ENCODE peak calls at places on chromosome 20, in six cellular contexts. One of them, this sample, is unnamed.
A peak's percentile ranks its signal among the peaks of the same experiment; 100 is the strongest.

GRCh38 chr20:24235224-24235735 is 234.1 kb upstream of the SYNDIG1 start:
- DNase-seq in naive B cell: no peak
- DNase-seq in NCI-H2081: no peak
- DNase-seq in Calu3: no peak
- DNase-seq in GM23338: no peak
- DNase-seq in WTC11: no peak
- DNase-seq in this sample: no peak

GRCh38 chr20:51862796-51863195 is 60.5 kb upstream of the SALL4 start:
- DNase-seq in naive B cell: no peak
- DNase-seq in NCI-H2081: no peak
- DNase-seq in Calu3: no peak
- DNase-seq in GM23338: no peak
- DNase-seq in WTC11: no peak
- DNase-seq in this sample: no peak

GRCh38 chr20:59831024-59831900 is 102.2 kb downstream of the SYCP2 start:
- DNase-seq in naive B cell: no peak
- DNase-seq in NCI-H2081: no peak
- DNase-seq in Calu3: peak; percentile 96
- DNase-seq in GM23338: peak; percentile 21
- DNase-seq in WTC11: no peak
- DNase-seq in this sample: no peak

GRCh38 chr20:1127840-1128239 is 9.4 kb downstream of the PSMF1 start:
- DNase-seq in naive B cell: no peak
- DNase-seq in NCI-H2081: no peak
- DNase-seq in Calu3: no peak
- DNase-seq in GM23338: no peak
- DNase-seq in WTC11: no peak
- DNase-seq in this sample: no peak

GRCh38 chr20:10731190-10731955 is 57.6 kb upstream of the JAG1 start:
- DNase-seq in naive B cell: no peak
- DNase-seq in NCI-H2081: no peak
- DNase-seq in Calu3: no peak
- DNase-seq in GM23338: no peak
- DNase-seq in WTC11: no peak
- DNase-seq in this sample: no peak

GRCh38 chr20:61724376-61724775 is 341.3 kb downstream of the TAF4 start:
- DNase-seq in naive B cell: no peak
- DNase-seq in NCI-H2081: no peak
- DNase-seq in Calu3: peak; percentile 30
- DNase-seq in GM23338: peak; percentile 64
- DNase-seq in WTC11: peak; percentile 65
- DNase-seq in this sample: peak; percentile 48

GRCh38 chr20:32140603-32141002 is 31.1 kb downstream of the TM9SF4 start:
- DNase-seq in naive B cell: no peak
- DNase-seq in NCI-H2081: no peak
- DNase-seq in Calu3: no peak
- DNase-seq in GM23338: no peak
- DNase-seq in WTC11: no peak
- DNase-seq in this sample: no peak

GRCh38 chr20:10667077-10667401 is 6.8 kb downstream of the JAG1 start:
- DNase-seq in naive B cell: no peak
- DNase-seq in NCI-H2081: no peak
- DNase-seq in Calu3: no peak
- DNase-seq in GM23338: no peak
- DNase-seq in WTC11: no peak
- DNase-seq in this sample: peak; percentile 71

GRCh38 chr20:7106910-7107309 is 339.4 kb downstream of the BMP2 start:
- DNase-seq in naive B cell: no peak
- DNase-seq in NCI-H2081: no peak
- DNase-seq in Calu3: no peak
- DNase-seq in GM23338: no peak
- DNase-seq in WTC11: no peak
- DNase-seq in this sample: no peak

GRCh38 chr20:38159539-38159938 is 5.5 kb downstream of the TGM2 start:
- DNase-seq in naive B cell: no peak
- DNase-seq in NCI-H2081: no peak
- DNase-seq in Calu3: no peak
- DNase-seq in GM23338: no peak
- DNase-seq in WTC11: no peak
- DNase-seq in this sample: no peak

GRCh38 chr20:62898970-62899632 is 27.2 kb downstream of the DIDO1 start:
- DNase-seq in naive B cell: no peak
- DNase-seq in NCI-H2081: no peak
- DNase-seq in Calu3: no peak
- DNase-seq in GM23338: no peak
- DNase-seq in WTC11: no peak
- DNase-seq in this sample: no peak

GRCh38 chr20:51423810-51424209 is 118.7 kb downstream of the NFATC2 start:
- DNase-seq in naive B cell: no peak
- DNase-seq in NCI-H2081: no peak
- DNase-seq in Calu3: no peak
- DNase-seq in GM23338: peak; percentile 85
- DNase-seq in WTC11: peak; percentile 28
- DNase-seq in this sample: peak; percentile 42

GRCh38 chr20:60050193-60050960 is 92.2 kb downstream of the CDH26 start:
- DNase-seq in naive B cell: no peak
- DNase-seq in NCI-H2081: no peak
- DNase-seq in Calu3: peak; percentile 83
- DNase-seq in GM23338: peak; percentile 82
- DNase-seq in WTC11: peak; percentile 64
- DNase-seq in this sample: no peak

GRCh38 chr20:10282930-10283556 is 64.4 kb downstream of the SNAP25 start:
- DNase-seq in naive B cell: no peak
- DNase-seq in NCI-H2081: no peak
- DNase-seq in Calu3: no peak
- DNase-seq in GM23338: no peak
- DNase-seq in WTC11: no peak
- DNase-seq in this sample: no peak

GRCh38 chr20:2140561-2140960 is 38.9 kb downstream of the STK35 start:
- DNase-seq in naive B cell: no peak
- DNase-seq in NCI-H2081: no peak
- DNase-seq in Calu3: no peak
- DNase-seq in GM23338: no peak
- DNase-seq in WTC11: no peak
- DNase-seq in this sample: no peak

GRCh38 chr20:1491281-1491840 is at the start of gene SIRPB2:
- DNase-seq in naive B cell: no peak
- DNase-seq in NCI-H2081: no peak
- DNase-seq in Calu3: no peak
- DNase-seq in GM23338: no peak
- DNase-seq in WTC11: no peak
- DNase-seq in this sample: no peak

GRCh38 chr20:8662433-8662954 is 406.4 kb upstream of the PLCB4 start:
- DNase-seq in naive B cell: no peak
- DNase-seq in NCI-H2081: no peak
- DNase-seq in Calu3: no peak
- DNase-seq in GM23338: no peak
- DNase-seq in WTC11: no peak
- DNase-seq in this sample: peak; percentile 6

GRCh38 chr20:22418738-22419137 is 165.6 kb downstream of the FOXA2 start:
- DNase-seq in naive B cell: no peak
- DNase-seq in NCI-H2081: no peak
- DNase-seq in Calu3: no peak
- DNase-seq in GM23338: no peak
- DNase-seq in WTC11: no peak
- DNase-seq in this sample: no peak

GRCh38 chr20:23668477-23668951 is 20.3 kb downstream of the CST4 start:
- DNase-seq in naive B cell: peak; percentile 23
- DNase-seq in NCI-H2081: peak; percentile 45
- DNase-seq in Calu3: peak; percentile 32
- DNase-seq in GM23338: peak; percentile 80
- DNase-seq in WTC11: peak; percentile 72
- DNase-seq in this sample: peak; percentile 72

GRCh38 chr20:62896526-62896925 is 29.8 kb downstream of the DIDO1 start:
- DNase-seq in naive B cell: no peak
- DNase-seq in NCI-H2081: no peak
- DNase-seq in Calu3: no peak
- DNase-seq in GM23338: no peak
- DNase-seq in WTC11: no peak
- DNase-seq in this sample: no peak

GRCh38 chr20:53950578-53950977 is 119.8 kb downstream of the BCAS1 start:
- DNase-seq in naive B cell: no peak
- DNase-seq in NCI-H2081: no peak
- DNase-seq in Calu3: no peak
- DNase-seq in GM23338: no peak
- DNase-seq in WTC11: no peak
- DNase-seq in this sample: no peak

This sample was measured in neural progenitor cell.